ENCODE peak calls at places on chromosome 7, in four cellular contexts. S is fibroblast of mammary gland, B is IMR-90, A is endodermal cell. C is an unnamed sample.

GRCh38 chr7:129855234-129855673 is 97.5 kb downstream of the UBE2H start:
- DNase-seq in A (no peak), S (peak), B (peak), C (peak)

GRCh38 chr7:123748171-123748733 is 551 bp downstream of the WASL start:
- DNase-seq in B (peak), S (peak), A (peak), C (no peak)

GRCh38 chr7:95066736-95067530 is 159.5 kb downstream of the PPP1R9A start:
- DNase-seq in A (no peak), B (peak), S (peak), C (peak)

GRCh38 chr7:42181566-42181965 is 55.4 kb downstream of the GLI3 start:
- DNase-seq in A (no peak), B (no peak), S (no peak), C (no peak)

GRCh38 chr7:42843209-42843800 is 68.6 kb downstream of the C7orf25 start:
- DNase-seq in S (peak), B (peak), A (peak), C (peak)

GRCh38 chr7:157445956-157446295 is 109.1 kb downstream of the DNAJB6 start:
- DNase-seq in A (no peak), B (no peak), S (no peak), C (no peak)

GRCh38 chr7:98240961-98241673 is 10.9 kb downstream of the TECPR1 start:
- DNase-seq in A (peak), S (peak), B (peak), C (peak)

GRCh38 chr7:77422500-77422899 is 6.4 kb upstream of the GSAP start:
- DNase-seq in B (no peak), S (no peak), A (no peak), C (no peak)

GRCh38 chr7:24137338-24137737 is 146.7 kb upstream of the NPY start:
- DNase-seq in S (no peak), A (no peak), B (no peak), C (no peak)

GRCh38 chr7:34845666-34846361 is 187.8 kb downstream of the NPSR1 start:
- DNase-seq in A (peak), B (no peak), S (no peak), C (no peak)
- TF ChIP-seq CTCF in A (peak), B (no peak), S (no peak), C (no peak)

DNA sequence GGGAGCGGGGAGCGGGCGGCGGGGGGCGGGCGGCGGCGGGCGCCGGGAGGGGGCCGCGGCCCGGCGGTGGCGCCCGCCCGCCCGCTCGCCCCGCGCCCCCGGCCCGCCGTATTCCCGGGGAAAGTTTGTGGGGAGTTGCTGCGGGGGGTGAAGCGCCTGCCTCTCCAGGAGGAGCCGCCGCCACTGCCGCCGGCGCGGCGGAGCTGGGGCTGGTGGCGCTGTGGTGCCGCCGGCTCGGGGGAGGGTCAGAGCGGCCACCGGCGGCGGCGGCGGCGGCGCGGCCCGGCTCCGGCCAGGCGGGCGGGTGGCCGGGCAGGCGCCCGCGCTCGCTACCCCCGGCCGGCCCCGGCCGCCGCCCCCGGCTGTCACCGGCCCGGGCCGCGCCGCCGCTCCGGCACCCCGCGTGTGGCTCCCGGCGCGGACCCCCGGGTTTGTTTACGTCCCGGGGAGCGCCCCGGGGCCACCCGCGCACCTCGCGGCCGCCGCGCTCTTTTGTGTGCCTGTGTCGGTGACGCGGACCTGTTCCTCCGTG is 861 bp upstream of the CUX1 start:
- DNase-seq in S (peak), A (peak), B (peak), C (no peak)
- TF ChIP-seq CTCF in S (no peak), A (no peak), B (peak), C (peak)

GRCh38 chr7:99325597-99326407 is at the start of gene ARPC1A:
- DNase-seq in S (peak), B (peak), A (peak), C (peak)
- TF ChIP-seq CTCF in S (peak), B (peak), A (peak), C (peak)

DNA sequence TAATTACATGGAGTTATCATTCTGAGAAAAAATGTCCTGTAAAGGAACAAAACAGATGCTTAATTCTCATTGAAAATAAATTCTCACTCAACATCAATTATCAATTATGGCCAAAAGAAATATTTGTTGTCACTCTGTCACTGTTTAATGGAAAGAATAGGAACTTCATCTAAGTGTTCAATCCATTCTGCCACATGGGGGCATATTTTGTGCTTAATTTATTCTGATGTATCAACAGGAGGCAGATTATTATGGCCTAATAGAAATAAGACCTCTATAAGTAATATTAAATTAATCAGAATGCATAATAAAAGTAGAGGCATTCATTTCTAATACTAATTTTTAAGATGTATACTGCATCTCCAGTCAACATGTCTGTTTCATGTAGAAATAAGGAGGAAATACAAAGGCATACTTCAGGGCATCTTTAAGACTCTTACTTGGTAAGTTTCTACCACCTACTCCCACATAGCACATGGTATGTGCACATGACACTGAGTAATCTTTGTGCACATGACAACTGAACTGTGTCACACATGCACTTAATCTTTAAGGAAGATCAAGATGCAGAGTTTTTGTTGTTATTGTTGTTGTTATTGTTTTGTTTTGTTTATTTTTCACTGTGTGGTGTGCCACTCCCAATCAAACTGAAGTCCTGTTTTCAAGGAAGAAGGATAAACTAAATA is 420.4 kb upstream of the SEMA3A start:
- DNase-seq in S (peak), B (no peak), A (no peak), C (no peak)
- TF ChIP-seq CTCF in S (peak), B (peak), A (peak), C (no peak)

DNA sequence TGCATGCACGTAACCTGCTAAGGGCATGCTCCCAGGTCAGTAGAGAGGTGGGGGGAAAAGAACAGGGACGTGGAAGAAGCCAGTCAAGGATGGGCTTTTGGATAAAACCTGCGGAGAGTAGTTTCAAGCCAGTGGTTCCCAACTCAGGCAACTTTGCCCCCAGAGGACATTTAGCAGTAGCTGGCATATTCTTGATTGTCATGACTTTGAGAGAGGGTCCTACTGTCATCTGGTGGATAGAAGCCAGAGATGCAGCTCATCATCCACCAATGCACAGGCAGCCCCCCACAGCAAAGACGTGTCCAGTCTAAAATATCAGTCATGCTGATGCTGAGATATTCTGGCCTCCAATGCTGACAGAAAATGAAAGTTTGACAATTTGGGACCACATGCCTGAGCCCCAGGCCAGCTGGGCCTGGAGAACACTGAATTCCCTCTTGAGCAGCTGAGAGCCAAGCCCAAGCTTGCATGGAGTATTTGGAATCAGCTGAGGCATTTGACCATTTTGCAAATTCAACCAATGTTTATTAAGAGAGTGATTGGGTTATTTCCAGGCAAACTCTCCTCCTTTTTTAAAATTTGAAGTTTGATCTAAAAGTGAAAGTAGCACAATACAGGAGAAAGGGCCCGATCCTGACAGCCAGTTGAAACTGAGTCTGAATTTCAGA is 110.0 kb upstream of the C7orf33 start:
- DNase-seq in B (no peak), A (no peak), S (no peak), C (no peak)
- TF ChIP-seq CTCF in B (no peak), A (peak), S (no peak), C (no peak)

GRCh38 chr7:5231811-5232484 is 41.9 kb downstream of the WIPI2 start:
- DNase-seq in S (no peak), A (no peak), B (no peak), C (no peak)
- TF ChIP-seq CTCF in S (no peak), A (no peak), B (no peak), C (no peak)

GRCh38 chr7:70190266-70190665 is 592.0 kb downstream of the AUTS2 start:
- DNase-seq in S (peak), B (no peak), A (no peak), C (no peak)
- TF ChIP-seq CTCF in S (no peak), B (no peak), A (no peak), C (no peak)

GRCh38 chr7:50273301-50273700 is 31.2 kb upstream of the IKZF1 start:
- DNase-seq in B (no peak), S (no peak), A (no peak), C (no peak)
- TF ChIP-seq CTCF in B (no peak), S (no peak), A (no peak), C (no peak)

DNA sequence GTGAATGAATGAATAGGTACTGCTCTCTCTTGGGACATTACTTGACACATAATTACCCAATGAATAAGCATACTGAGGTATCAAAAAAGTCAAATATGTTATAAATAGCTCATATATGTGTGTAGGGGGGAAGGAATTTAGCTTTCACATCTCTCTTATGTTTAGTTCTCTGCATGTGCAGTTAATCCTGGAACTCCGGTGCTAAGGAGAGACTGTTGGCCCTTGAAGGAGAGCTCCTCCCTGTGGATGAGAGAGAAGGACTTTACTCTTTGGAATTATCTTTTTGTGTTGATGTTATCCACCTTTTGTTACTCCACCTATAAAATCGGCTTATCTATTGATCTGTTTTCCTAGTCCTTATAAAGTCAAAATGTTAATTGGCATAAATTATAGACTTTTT is 1.2 kb downstream of the CFTR start:
- DNase-seq in S (no peak), A (no peak), B (no peak), C (no peak)
- TF ChIP-seq CTCF in S (no peak), A (peak), B (no peak), C (no peak)

GRCh38 chr7:66896441-66896840 is 24.6 kb upstream of the TMEM248 start:
- DNase-seq in S (no peak), A (no peak), B (no peak), C (no peak)

GRCh38 chr7:66899552-66900280 is 21.3 kb upstream of the TMEM248 start:
- DNase-seq in A (no peak), S (no peak), B (no peak), C (no peak)

DNA sequence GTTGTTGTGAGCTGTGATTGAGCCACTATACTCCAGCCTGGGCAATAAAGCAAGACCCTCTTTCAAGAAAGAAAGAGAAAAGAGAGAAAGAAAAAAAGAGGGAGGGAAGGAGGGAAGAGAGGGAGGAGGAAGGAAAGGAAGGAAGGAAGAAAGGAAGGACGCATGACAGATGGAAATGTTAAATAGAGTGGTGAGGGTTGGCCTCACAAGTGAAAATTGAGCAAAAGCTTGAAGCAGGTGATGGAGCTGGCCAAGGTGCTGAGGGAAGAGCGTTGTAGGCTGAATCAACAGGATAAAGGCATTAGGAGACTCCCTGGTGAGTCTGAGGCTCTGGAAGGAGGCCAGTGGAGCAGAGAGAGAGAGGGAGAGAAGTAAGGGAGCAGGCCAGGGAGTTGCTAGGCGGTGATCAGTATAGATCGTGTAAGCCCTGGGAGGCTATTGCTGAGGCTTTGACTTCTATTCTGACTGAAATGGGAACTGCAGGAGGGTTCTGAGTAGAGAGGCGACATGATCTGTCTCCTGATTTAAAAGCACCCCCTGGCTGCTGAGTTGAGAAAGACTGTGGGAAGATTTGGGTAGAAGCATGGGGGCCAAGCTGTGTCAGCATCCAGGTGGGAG is 26.5 kb upstream of the TMEM248 start:
- DNase-seq in S (peak), B (peak), A (peak), C (peak)
- TF ChIP-seq CTCF in S (no peak), B (no peak), A (peak), C (no peak)

C was measured in astrocyte of the cerebellum.